ENCODE peak calls at places on chromosomes 3 and 15, in ten cellular contexts. E, K, O, U, P, B, S, G, F and W are unnamed samples.

GRCh38 chr3:72384602-72385001 is 463.6 kb downstream of the SHQ1 start:
- DNase-seq in K (no peak), P (no peak), F (no peak), E (no peak), U (no peak), S (no peak), B (peak; percentile 5), G (no peak), O (no peak), W (no peak)

GRCh38 chr15:101320501-101321052 is 25.5 kb upstream of the SNRPA1 start:
- DNase-seq in F (peak; percentile 10), S (peak; percentile 85), B (peak; percentile 18), U (no peak), K (peak; percentile 71), G (no peak), O (peak; percentile 84), P (no peak), E (peak; percentile 78), W (peak; percentile 76)

GRCh38 chr15:50940506-50940905 is 32.0 kb downstream of the AP4E1 start:
- DNase-seq in K (no peak), U (peak; percentile 15), S (no peak), E (no peak), P (no peak), F (peak; percentile 35), O (no peak), G (peak; percentile 58), B (peak; percentile 14), W (peak; percentile 18)

GRCh38 chr3:123803521-123803920 is 80.6 kb downstream of the MYLK start:
- DNase-seq in F (no peak), K (no peak), E (peak; percentile 62), B (no peak), S (peak; percentile 79), U (no peak), P (no peak), G (no peak), O (peak; percentile 67), W (no peak)

GRCh38 chr3:5347486-5347885 is 160.0 kb downstream of the EDEM1 start:
- DNase-seq in F (no peak), P (no peak), B (no peak), E (no peak), O (no peak), G (peak; percentile 17), K (no peak), U (no peak), S (no peak), W (no peak)

GRCh38 chr3:27467545-27467944 is 16.6 kb downstream of the SLC4A7 start:
- DNase-seq in F (peak; percentile 46), P (no peak), S (no peak), U (peak; percentile 14), E (no peak), O (peak; percentile 43), B (peak; percentile 71), G (peak; percentile 72), K (no peak), W (peak; percentile 74)

GRCh38 chr15:91289324-91289723 is 189.3 kb downstream of the SV2B start:
- DNase-seq in G (no peak), O (peak; percentile 63), F (no peak), P (peak; percentile 28), U (no peak), S (peak; percentile 75), E (peak; percentile 57), K (no peak), B (no peak), W (no peak)

GRCh38 chr3:43372007-43372754 is 85.8 kb downstream of the SNRK start:
- DNase-seq in S (no peak), F (no peak), E (no peak), U (no peak), K (no peak), B (no peak), G (no peak), O (no peak), P (no peak), W (no peak)

GRCh38 chr3:110576962-110577361 is 494.7 kb upstream of the NECTIN3 start:
- DNase-seq in B (peak; percentile 93), S (peak; percentile 79), G (peak; percentile 95), F (peak; percentile 92), K (peak; percentile 78), P (peak; percentile 80), U (peak; percentile 77), E (peak; percentile 74), O (peak; percentile 95), W (peak; percentile 96)

GRCh38 chr3:50352762-50353161 is 2.1 kb downstream of the CYB561D2 start:
- DNase-seq in K (no peak), O (no peak), U (peak; percentile 39), S (no peak), B (no peak), G (peak; percentile 80), F (no peak), E (no peak), P (no peak), W (peak; percentile 66)

DNA sequence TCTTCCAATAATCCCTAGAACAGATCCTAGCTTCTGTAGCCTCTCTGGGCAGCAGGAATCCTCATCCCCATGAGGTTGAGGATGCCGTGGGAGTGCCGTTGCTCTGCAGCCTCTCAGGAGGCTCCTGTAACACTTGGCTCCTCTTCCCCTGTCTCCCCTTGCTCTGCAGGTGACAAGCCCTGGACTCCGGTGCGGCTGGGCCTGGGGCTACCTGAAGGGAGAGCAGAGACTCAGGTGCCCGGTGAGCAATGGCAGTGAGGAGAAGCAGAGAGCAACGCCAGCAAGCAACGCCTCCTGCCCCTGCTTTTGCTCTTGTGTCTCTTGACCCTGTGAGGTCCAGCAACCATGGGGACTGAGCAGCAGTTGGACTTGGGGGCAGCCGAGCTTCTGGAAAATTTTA is 91.2 kb downstream of the CEMIP start:
- DNase-seq in G (no peak), S (no peak), F (no peak), U (no peak), K (no peak), O (no peak), P (no peak), B (no peak), E (no peak), W (no peak)
- H3K9ac ChIP-seq in G (no peak overlapping the region), S (no peak overlapping the region), F (no peak overlapping the region), U (no peak overlapping the region), K (no peak overlapping the region), O (no peak overlapping the region), P (no peak overlapping the region), B (no peak overlapping the region), E (no peak overlapping the region), W (no peak overlapping the region)

DNA sequence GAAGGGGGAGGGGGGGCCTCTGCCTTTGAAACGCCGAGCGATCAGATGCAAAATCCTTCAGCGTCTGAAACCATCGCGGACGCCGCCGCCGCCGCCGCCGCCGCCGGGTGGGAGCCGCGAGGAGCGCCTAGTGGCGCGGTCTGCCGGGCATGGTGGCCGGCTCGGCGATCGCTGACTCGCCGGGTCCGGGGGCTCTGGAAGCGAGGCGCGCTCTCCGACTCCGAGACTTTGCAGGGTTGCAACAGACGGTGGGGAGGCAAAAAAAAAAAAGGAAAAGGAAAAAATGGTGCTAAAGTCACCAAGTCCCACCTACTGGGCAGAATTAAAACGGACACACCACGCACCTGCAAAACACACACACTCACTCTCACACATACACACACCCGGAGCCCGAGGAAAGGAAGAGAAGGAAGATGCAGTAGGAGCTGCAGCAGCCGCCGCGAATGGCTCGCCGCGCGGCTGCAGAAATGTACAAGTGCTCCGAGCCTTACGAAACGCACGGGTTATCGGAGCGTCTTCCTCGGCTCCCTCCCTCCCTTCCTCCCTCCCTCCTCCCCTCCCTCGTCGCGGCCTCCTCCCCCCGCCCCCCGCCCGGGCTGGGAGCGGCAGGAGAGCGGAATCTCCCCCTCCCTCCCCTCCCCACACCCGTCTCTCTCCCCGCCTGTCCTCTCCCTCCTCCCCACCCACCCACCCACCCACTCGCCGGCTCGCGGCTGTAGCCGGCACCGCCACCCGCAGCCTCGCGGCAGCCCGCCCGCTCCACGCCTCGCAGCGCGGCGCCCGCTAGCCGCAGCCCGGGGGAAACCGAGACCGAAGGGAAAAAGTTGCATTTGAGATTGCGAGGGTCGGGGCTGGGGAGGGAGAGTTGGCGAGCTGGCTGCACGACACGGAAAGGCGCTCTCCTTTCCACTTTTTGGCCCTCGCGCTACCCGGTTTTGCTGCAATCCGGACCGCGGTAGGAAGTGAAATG is at the start of gene NTRK3:
- DNase-seq in G (no peak), O (peak; percentile 66), E (peak; percentile 64), B (peak; percentile 33), P (no peak), F (peak; percentile 56), K (peak; percentile 76), U (peak; percentile 7), S (peak; percentile 81), W (peak; percentile 44)
- H3K9ac ChIP-seq in G (no peak within 1 kb of the TSS), O (peak within 1 kb of the TSS; percentile 40), E (no peak within 1 kb of the TSS), B (no peak within 1 kb of the TSS), P (peak within 1 kb of the TSS; percentile 76), F (no peak within 1 kb of the TSS), K (no peak within 1 kb of the TSS), U (no peak within 1 kb of the TSS), S (no peak within 1 kb of the TSS), W (no peak within 1 kb of the TSS)

GRCh38 chr15:56913241-56913640 is 5.2 kb upstream of the TCF12 start:
- DNase-seq in S (no peak), P (no peak), U (no peak), F (no peak), K (no peak), E (no peak), O (no peak), G (no peak), B (no peak), W (no peak)
- H3K9ac ChIP-seq in S (no peak overlapping the region), P (no peak overlapping the region), U (no peak overlapping the region), F (no peak overlapping the region), K (no peak overlapping the region), E (no peak overlapping the region), O (no peak overlapping the region), G (no peak overlapping the region), B (no peak overlapping the region), W (no peak overlapping the region)

GRCh38 chr15:70882361-70882760 is 9.9 kb downstream of the THAP10 start:
- DNase-seq in K (no peak), U (peak; percentile 14), E (no peak), F (peak; percentile 57), O (no peak), P (no peak), G (no peak), S (no peak), B (no peak), W (peak; percentile 5)

GRCh38 chr15:70879386-70879785 is 12.8 kb downstream of the THAP10 start:
- DNase-seq in E (no peak), G (peak; percentile 46), O (no peak), U (no peak), S (no peak), K (no peak), F (peak; percentile 91), P (no peak), B (peak; percentile 50), W (peak; percentile 70)

GRCh38 chr15:70876683-70877082 is 15.6 kb downstream of the THAP10 start:
- DNase-seq in E (no peak), F (no peak), S (no peak), U (no peak), P (no peak), G (no peak), B (no peak), O (no peak), K (no peak), W (no peak)

GRCh38 chr15:70876011-70876410 is 16.2 kb downstream of the THAP10 start:
- DNase-seq in O (no peak), U (no peak), S (no peak), K (no peak), P (no peak), E (no peak), G (no peak), B (no peak), F (no peak), W (no peak)

DNA sequence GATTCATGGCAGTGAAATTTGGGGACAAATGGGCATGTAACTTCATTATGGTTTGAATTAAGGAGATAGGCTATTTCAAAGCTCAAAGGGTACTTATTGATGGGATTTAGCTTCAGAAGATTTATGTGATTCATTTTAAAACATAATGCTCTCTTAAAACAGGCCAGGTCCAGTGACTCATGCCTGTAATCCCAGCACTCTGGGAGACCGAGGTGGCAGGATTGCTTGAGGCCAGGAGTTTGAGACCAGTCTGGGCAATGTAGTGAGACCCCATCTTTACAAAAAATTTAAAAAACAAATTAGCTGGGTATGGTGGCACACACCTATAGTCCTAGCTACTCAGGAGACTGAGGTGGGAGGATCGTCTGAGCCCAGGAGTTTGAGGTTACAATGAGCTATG is 11.5 kb downstream of the THAP10 start:
- DNase-seq in F (peak; percentile 26), G (peak; percentile 28), U (no peak), P (no peak), K (no peak), B (peak; percentile 18), S (no peak), E (no peak), O (no peak), W (peak; percentile 6)
- H3K9ac ChIP-seq in F (no peak overlapping the region), G (no peak overlapping the region), U (no peak overlapping the region), P (no peak overlapping the region), K (no peak overlapping the region), B (no peak overlapping the region), S (no peak overlapping the region), E (no peak overlapping the region), O (no peak overlapping the region), W (no peak overlapping the region)